ENCODE peak calls at places on chromosomes 6 and 20, in four cellular contexts. One of them, this sample, is unnamed.

GRCh38 chr20:5557123-5557522 is 193.1 kb upstream of the SHLD1 start:
- DNase-seq in NCI-H1694 treated with DMSO at 0.1 percent for 48 hours: peak; percentile 18
- DNase-seq in stimulated activated CD8-positive, alpha-beta memory T cell treated with anti-CD3 and anti-CD28 coated beads, Interleukin-4, amount 100 ng/mL, for 24 hours: peak; percentile 30
- DNase-seq in ACHN: peak; percentile 50
- DNase-seq in this sample: peak; percentile 7

GRCh38 chr20:24462461-24463010 is 6.9 kb upstream of the SYNDIG1 start:
- DNase-seq in stimulated activated CD8-positive, alpha-beta memory T cell treated with anti-CD3 and anti-CD28 coated beads, Interleukin-4, amount 100 ng/mL, for 24 hours: no peak
- DNase-seq in ACHN: no peak
- DNase-seq in NCI-H1694 treated with DMSO at 0.1 percent for 48 hours: peak; percentile 32
- DNase-seq in this sample: no peak

GRCh38 chr20:57031867-57032355 is 234.5 kb downstream of the BMP7 start:
- DNase-seq in ACHN: no peak
- DNase-seq in NCI-H1694 treated with DMSO at 0.1 percent for 48 hours: no peak
- DNase-seq in stimulated activated CD8-positive, alpha-beta memory T cell treated with anti-CD3 and anti-CD28 coated beads, Interleukin-4, amount 100 ng/mL, for 24 hours: no peak
- DNase-seq in this sample: no peak

GRCh38 chr6:36314221-36315014 is 22.3 kb downstream of the BNIP5 start:
- DNase-seq in stimulated activated CD8-positive, alpha-beta memory T cell treated with anti-CD3 and anti-CD28 coated beads, Interleukin-4, amount 100 ng/mL, for 24 hours: no peak
- DNase-seq in NCI-H1694 treated with DMSO at 0.1 percent for 48 hours: no peak
- DNase-seq in ACHN: no peak
- DNase-seq in this sample: no peak

GRCh38 chr20:19375301-19375885 is 163.0 kb downstream of the SLC24A3 start:
- DNase-seq in NCI-H1694 treated with DMSO at 0.1 percent for 48 hours: no peak
- DNase-seq in stimulated activated CD8-positive, alpha-beta memory T cell treated with anti-CD3 and anti-CD28 coated beads, Interleukin-4, amount 100 ng/mL, for 24 hours: no peak
- DNase-seq in ACHN: no peak
- DNase-seq in this sample: no peak

GRCh38 chr20:48910360-48910781 is 11.1 kb upstream of the ARFGEF2 start:
- DNase-seq in stimulated activated CD8-positive, alpha-beta memory T cell treated with anti-CD3 and anti-CD28 coated beads, Interleukin-4, amount 100 ng/mL, for 24 hours: no peak
- DNase-seq in ACHN: no peak
- DNase-seq in NCI-H1694 treated with DMSO at 0.1 percent for 48 hours: no peak
- DNase-seq in this sample: no peak

GRCh38 chr6:150813319-150813992 is 52.0 kb upstream of the MTHFD1L start:
- DNase-seq in ACHN: no peak
- DNase-seq in NCI-H1694 treated with DMSO at 0.1 percent for 48 hours: no peak
- DNase-seq in stimulated activated CD8-positive, alpha-beta memory T cell treated with anti-CD3 and anti-CD28 coated beads, Interleukin-4, amount 100 ng/mL, for 24 hours: peak; percentile 28
- DNase-seq in this sample: no peak

GRCh38 chr20:31967830-31968249 is at the start of gene XKR7:
- DNase-seq in ACHN: peak; percentile 65
- DNase-seq in stimulated activated CD8-positive, alpha-beta memory T cell treated with anti-CD3 and anti-CD28 coated beads, Interleukin-4, amount 100 ng/mL, for 24 hours: no peak
- DNase-seq in NCI-H1694 treated with DMSO at 0.1 percent for 48 hours: peak; percentile 34
- DNase-seq in this sample: no peak

GRCh38 chr6:45387236-45387635 is 9.5 kb upstream of the SUPT3H start:
- DNase-seq in NCI-H1694 treated with DMSO at 0.1 percent for 48 hours: no peak
- DNase-seq in ACHN: no peak
- DNase-seq in stimulated activated CD8-positive, alpha-beta memory T cell treated with anti-CD3 and anti-CD28 coated beads, Interleukin-4, amount 100 ng/mL, for 24 hours: no peak
- DNase-seq in this sample: no peak

GRCh38 chr6:121896771-121897170 is 461.3 kb downstream of the GJA1 start:
- DNase-seq in ACHN: no peak
- DNase-seq in NCI-H1694 treated with DMSO at 0.1 percent for 48 hours: no peak
- DNase-seq in stimulated activated CD8-positive, alpha-beta memory T cell treated with anti-CD3 and anti-CD28 coated beads, Interleukin-4, amount 100 ng/mL, for 24 hours: no peak
- DNase-seq in this sample: no peak

GRCh38 chr6:32439708-32440214 is at the start of gene HLA-DRA:
- DNase-seq in stimulated activated CD8-positive, alpha-beta memory T cell treated with anti-CD3 and anti-CD28 coated beads, Interleukin-4, amount 100 ng/mL, for 24 hours: no peak
- DNase-seq in NCI-H1694 treated with DMSO at 0.1 percent for 48 hours: peak; percentile 12
- DNase-seq in ACHN: peak; percentile 25
- DNase-seq in this sample: peak; percentile 52

GRCh38 chr20:50312682-50313187 is 122.1 kb downstream of the CEBPB start:
- DNase-seq in ACHN: no peak
- DNase-seq in NCI-H1694 treated with DMSO at 0.1 percent for 48 hours: no peak
- DNase-seq in stimulated activated CD8-positive, alpha-beta memory T cell treated with anti-CD3 and anti-CD28 coated beads, Interleukin-4, amount 100 ng/mL, for 24 hours: no peak
- DNase-seq in this sample: peak; percentile 17

GRCh38 chr20:10710995-10711775 is 37.4 kb upstream of the JAG1 start:
- DNase-seq in ACHN: peak; percentile 81
- DNase-seq in stimulated activated CD8-positive, alpha-beta memory T cell treated with anti-CD3 and anti-CD28 coated beads, Interleukin-4, amount 100 ng/mL, for 24 hours: no peak
- DNase-seq in NCI-H1694 treated with DMSO at 0.1 percent for 48 hours: no peak
- DNase-seq in this sample: no peak

GRCh38 chr20:53950031-53950430 is 120.4 kb downstream of the BCAS1 start:
- DNase-seq in NCI-H1694 treated with DMSO at 0.1 percent for 48 hours: no peak
- DNase-seq in ACHN: no peak
- DNase-seq in stimulated activated CD8-positive, alpha-beta memory T cell treated with anti-CD3 and anti-CD28 coated beads, Interleukin-4, amount 100 ng/mL, for 24 hours: no peak
- DNase-seq in this sample: no peak

GRCh38 chr6:143188292-143188691 is 127.6 kb downstream of the AIG1 start:
- DNase-seq in stimulated activated CD8-positive, alpha-beta memory T cell treated with anti-CD3 and anti-CD28 coated beads, Interleukin-4, amount 100 ng/mL, for 24 hours: no peak
- DNase-seq in NCI-H1694 treated with DMSO at 0.1 percent for 48 hours: no peak
- DNase-seq in ACHN: no peak
- DNase-seq in this sample: no peak